ENCODE peak calls at places on chromosomes 1 and 21, in seven cellular contexts. Y is aorta, Q is PC-9, N is thoracic aorta, L is right lobe of liver, J is spleen, A is right cardiac atrium. C is an unnamed sample.

GRCh38 chr1:200473698-200474371 is 64.0 kb upstream of the ZNF281 start:
- DNase-seq in J (no peak), Q (no peak), L (no peak), A (no peak), Y (no peak), N (no peak), C (no peak)

GRCh38 chr21:43337901-43338655 is 88.9 kb downstream of the SIK1 start:
- DNase-seq in A (peak; percentile 42), J (no peak), Q (no peak), L (no peak), Y (no peak), N (no peak), C (no peak)

GRCh38 chr1:37602750-37603694 is 7.3 kb upstream of the GNL2 start:
- DNase-seq in Q (peak; percentile 31), J (no peak), Y (no peak), A (no peak), N (no peak), L (no peak), C (no peak)

GRCh38 chr1:100581096-100581705 is 43.3 kb downstream of the GPR88 start:
- DNase-seq in L (no peak), J (no peak), Q (no peak), Y (no peak), N (no peak), A (no peak), C (no peak)

GRCh38 chr1:227429447-227430359 is 111.4 kb upstream of the CDC42BPA start:
- DNase-seq in A (no peak), Q (no peak), J (no peak), N (no peak), Y (no peak), L (no peak), C (peak; percentile 75)

GRCh38 chr1:198462365-198463025 is 78.0 kb downstream of the ATP6V1G3 start:
- DNase-seq in A (no peak), J (no peak), Q (no peak), L (no peak), Y (no peak), N (no peak), C (no peak)

GRCh38 chr21:35363458-35363857 is 314.4 kb upstream of the RUNX1 start:
- DNase-seq in A (no peak), J (no peak), Q (no peak), Y (no peak), L (no peak), N (no peak), C (no peak)

GRCh38 chr1:213560226-213560625 is 427.5 kb upstream of the PROX1 start:
- DNase-seq in A (no peak), Q (no peak), N (no peak), Y (no peak), J (no peak), L (no peak), C (no peak)

GRCh38 chr1:27963393-27963792 is 3.6 kb downstream of the XKR8 start:
- DNase-seq in Y (no peak), L (no peak), N (no peak), A (no peak), J (no peak), Q (no peak), C (peak; percentile 66)

GRCh38 chr1:198939286-198939685 is 300.4 kb downstream of the PTPRC start:
- DNase-seq in J (no peak), N (no peak), Y (no peak), L (no peak), Q (no peak), A (no peak), C (no peak)

GRCh38 chr1:227357229-227358078 is 39.2 kb upstream of the CDC42BPA start:
- DNase-seq in N (no peak), J (peak; percentile 80), L (peak; percentile 56), Q (peak; percentile 89), A (peak; percentile 82), Y (peak; percentile 80), C (peak; percentile 92)

GRCh38 chr1:165696625-165697100 is 1.7 kb downstream of the ALDH9A1 start:
- DNase-seq in N (no peak), Q (no peak), Y (no peak), L (peak; percentile 61), A (no peak), J (no peak), C (no peak)

GRCh38 chr1:48055854-48056253 is 58.7 kb upstream of the TRABD2B start:
- DNase-seq in A (no peak), L (no peak), Q (no peak), N (no peak), Y (no peak), J (no peak), C (no peak)

GRCh38 chr1:48056365-48056764 is 59.2 kb upstream of the TRABD2B start:
- DNase-seq in Y (no peak), L (no peak), J (no peak), N (no peak), A (no peak), Q (no peak), C (no peak)

GRCh38 chr1:48057249-48057648 is 60.1 kb upstream of the TRABD2B start:
- DNase-seq in Q (no peak), J (no peak), A (no peak), Y (no peak), L (no peak), N (no peak), C (no peak)

GRCh38 chr1:48059289-48059688 is 62.1 kb upstream of the TRABD2B start:
- DNase-seq in A (no peak), Y (no peak), N (no peak), L (no peak), J (no peak), Q (no peak), C (no peak)

GRCh38 chr1:48058135-48058534 is 61.0 kb upstream of the TRABD2B start:
- DNase-seq in Y (no peak), A (no peak), Q (no peak), L (no peak), N (no peak), J (no peak), C (no peak)
- H3K4me1 ChIP-seq in Y (peaks cover 3% of the 10 kb centered on the region), A (peaks cover 4% of the 10 kb centered on the region), Q (no peaks in the 10 kb centered on the region), L (peaks cover 19% of the 10 kb centered on the region), N (peaks cover 18% of the 10 kb centered on the region), J (no peaks in the 10 kb centered on the region), C (peaks cover 62% of the 10 kb centered on the region)

GRCh38 chr1:36323636-36324321 is at the start of gene EVA1B:
- DNase-seq in N (no peak), Q (no peak), J (peak; percentile 92), L (peak; percentile 79), Y (peak; percentile 92), A (peak; percentile 95), C (peak; percentile 95)

GRCh38 chr1:36322085-36322785 is 1.2 kb downstream of the EVA1B start:
- DNase-seq in J (peak; percentile 74), A (peak; percentile 78), L (no peak), N (no peak), Y (no peak), Q (no peak), C (peak; percentile 85)

GRCh38 chr1:36321119-36321951 is 2.1 kb downstream of the EVA1B start:
- DNase-seq in A (peak; percentile 93), N (no peak), L (peak; percentile 70), Y (peak; percentile 92), J (peak; percentile 87), Q (no peak), C (peak; percentile 95)

GRCh38 chr1:36324322-36324802 is 917 bp upstream of the EVA1B start:
- DNase-seq in J (no peak), L (no peak), Q (no peak), Y (peak; percentile 70), A (peak; percentile 66), N (no peak), C (no peak)

DNA sequence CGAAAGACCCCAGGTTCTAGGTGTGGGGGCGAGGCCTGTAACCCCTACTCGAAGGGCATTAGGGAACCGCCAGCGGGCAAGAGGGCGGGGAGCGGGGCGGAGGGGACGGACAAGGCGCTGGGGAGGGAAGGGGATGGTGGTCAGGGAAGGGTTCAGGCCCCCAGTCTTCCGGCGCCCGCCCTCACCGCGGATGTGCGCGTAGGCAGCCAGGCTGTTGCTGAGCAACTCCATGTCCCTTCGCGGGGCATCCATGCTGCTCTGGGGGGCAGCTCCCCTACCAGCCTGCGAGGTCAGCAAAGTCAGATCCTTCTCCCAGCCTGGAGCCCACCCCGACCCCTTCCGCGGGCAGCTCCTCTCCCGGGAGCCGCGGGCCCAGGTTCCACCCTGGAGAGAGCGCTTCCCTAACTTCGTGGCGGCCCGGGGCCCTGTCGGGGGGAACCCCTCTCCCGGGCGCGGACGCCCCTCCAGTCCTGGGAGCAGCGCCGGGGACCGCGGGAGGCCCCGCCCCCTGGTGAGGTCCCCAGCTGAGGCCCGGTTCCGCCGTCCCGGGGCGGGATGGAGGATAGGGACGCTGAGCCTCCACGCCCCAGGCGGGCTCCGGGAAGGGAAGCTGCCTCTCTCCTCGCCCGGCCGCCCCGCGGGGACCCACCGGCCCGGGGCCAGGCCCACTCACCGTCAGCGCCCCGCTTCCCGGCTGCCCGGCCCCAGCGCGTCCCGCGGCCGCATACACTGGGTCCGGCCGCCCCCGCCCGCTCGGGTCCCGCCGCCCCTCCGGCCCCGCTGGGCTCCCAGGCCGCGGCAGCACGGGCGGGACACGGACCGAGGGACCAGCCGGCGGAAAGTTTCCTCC is 434 bp downstream of the EVA1B start:
- DNase-seq in A (peak; percentile 87), L (peak; percentile 57), N (no peak), J (peak; percentile 88), Y (peak; percentile 89), Q (no peak), C (peak; percentile 93)
- H3K27ac ChIP-seq in A (peak overlapping the region; percentile 80), L (peak overlapping the region; percentile 63), N (peak overlapping the region; percentile 87), J (peak overlapping the region; percentile 86), Y (peak overlapping the region; percentile 47), Q (no peak overlapping the region), C (peak overlapping the region; percentile 59)

DNA sequence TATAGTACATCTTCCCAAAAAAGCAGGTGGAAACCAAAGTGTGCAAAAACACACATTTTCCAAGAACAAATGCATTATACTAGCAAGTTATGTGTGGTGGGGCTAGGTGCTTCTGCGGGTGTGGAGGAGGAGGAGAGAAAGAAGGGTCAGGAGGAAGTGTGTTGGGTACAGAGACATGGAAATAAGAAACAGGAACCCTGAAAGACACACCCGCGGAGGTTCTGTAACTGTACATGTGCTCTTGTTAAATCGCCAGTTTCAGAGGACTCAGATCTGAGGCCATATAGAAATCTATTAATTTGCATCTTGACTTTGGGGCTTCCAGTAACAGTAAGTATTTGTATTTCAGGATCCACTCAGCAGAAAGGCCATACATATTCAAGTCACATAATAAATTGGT is 30.9 kb downstream of the ERG start:
- DNase-seq in N (no peak), Y (no peak), L (no peak), Q (no peak), A (no peak), J (no peak), C (no peak)
- H3K4me1 ChIP-seq in N (peaks cover 22% of the 10 kb centered on the region), Y (peaks cover 1% of the 10 kb centered on the region), L (no peaks in the 10 kb centered on the region), Q (no peaks in the 10 kb centered on the region), A (peaks cover under 1% of the 10 kb centered on the region), J (no peaks in the 10 kb centered on the region), C (no peaks in the 10 kb centered on the region)

DNA sequence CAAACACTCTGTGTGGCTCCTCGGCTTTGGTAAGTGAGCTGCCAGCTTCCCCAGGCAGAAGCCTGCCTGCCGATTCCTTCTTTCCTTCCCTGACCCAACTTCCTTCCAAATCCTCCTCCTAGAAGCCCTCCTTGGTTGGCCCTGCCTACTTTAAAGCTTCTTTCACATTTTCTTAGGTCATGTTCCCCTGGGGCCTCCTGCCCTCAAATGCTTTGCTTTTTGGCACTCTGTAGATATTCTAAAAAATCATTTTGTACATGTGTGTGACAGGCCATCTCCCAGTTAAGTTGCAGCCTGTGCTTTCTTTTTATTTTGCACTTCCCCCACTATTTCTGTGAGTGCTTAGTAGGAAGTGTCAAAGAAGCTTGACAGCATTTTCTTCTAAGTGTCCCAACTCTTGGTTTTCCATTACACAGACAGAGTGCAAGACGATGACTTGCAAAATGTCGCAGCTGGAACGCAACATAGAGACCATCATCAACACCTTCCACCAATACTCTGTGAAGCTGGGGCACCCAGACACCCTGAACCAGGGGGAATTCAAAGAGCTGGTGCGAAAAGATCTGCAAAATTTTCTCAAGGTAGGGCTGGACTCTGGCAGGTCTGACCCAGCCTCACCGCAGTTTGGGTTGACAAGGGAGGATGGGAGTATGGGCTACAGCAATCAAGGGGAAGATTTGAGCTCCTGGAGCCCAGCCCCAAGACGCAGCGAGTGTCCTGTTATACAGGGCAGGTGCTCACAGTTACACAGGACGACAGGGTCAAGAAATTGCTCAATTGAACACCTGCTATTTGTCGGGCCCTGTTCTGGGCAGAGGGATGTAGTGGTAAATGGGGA is at the start of gene S100A9:
- DNase-seq in Y (no peak), L (no peak), Q (peak; percentile 41), A (no peak), N (no peak), J (peak; percentile 63), C (no peak)
- H3K27ac ChIP-seq in Y (no peak within 1 kb of the TSS), L (peak within 1 kb of the TSS; percentile 47), Q (peak within 1 kb of the TSS; percentile 98), A (no peak within 1 kb of the TSS), N (no peak within 1 kb of the TSS), J (peak within 1 kb of the TSS; percentile 92), C (no peak within 1 kb of the TSS)

C was measured in kidney.